ENCODE peak calls at places on chromosomes 3 and 15, in four cellular contexts. N, Y, Z and L are unnamed samples.

GRCh38 chr3:79737530-79737929 is 30.3 kb downstream of the ROBO1 start:
- DNase-seq in N (no peak), Y (no peak), Z (no peak), L (no peak)

GRCh38 chr3:185688808-185689207 is 102.7 kb downstream of the SENP2 start:
- DNase-seq in N (no peak), Y (no peak), Z (no peak), L (peak; percentile 92)

GRCh38 chr3:25585361-25586166 is 79.1 kb downstream of the TOP2B start:
- DNase-seq in N (no peak), Y (no peak), Z (no peak), L (no peak)

GRCh38 chr15:39230205-39230916 is 350.5 kb upstream of the THBS1 start:
- DNase-seq in N (no peak), Y (no peak), Z (no peak), L (no peak)

GRCh38 chr3:185283374-185283935 is 29.6 kb upstream of the EHHADH start:
- DNase-seq in N (no peak), Y (no peak), Z (no peak), L (no peak)

GRCh38 chr3:12963184-12963868 is 109.9 kb downstream of the IQSEC1 start:
- DNase-seq in N (no peak), Y (no peak), Z (no peak), L (no peak)

GRCh38 chr15:49436786-49437185 is 13.7 kb downstream of the FGF7 start:
- DNase-seq in N (no peak), Y (no peak), Z (no peak), L (no peak)

GRCh38 chr15:77637851-77638402 is 5.2 kb upstream of the LINGO1 start:
- DNase-seq in N (no peak), Y (no peak), Z (no peak), L (no peak)

GRCh38 chr15:74384566-74385441 is 17.4 kb upstream of the CYP11A1 start:
- DNase-seq in N (peak; percentile 20), Y (no peak), Z (no peak), L (no peak)

GRCh38 chr3:72663429-72663828 is 184.8 kb downstream of the SHQ1 start:
- DNase-seq in N (no peak), Y (no peak), Z (no peak), L (no peak)

GRCh38 chr3:122560680-122561079 is 3.4 kb downstream of the PARP9 start:
- DNase-seq in N (no peak), Y (peak; percentile 53), Z (no peak), L (peak; percentile 56)

GRCh38 chr3:59115355-59116136 is 65.7 kb upstream of the CFAP20DC start:
- DNase-seq in N (no peak), Y (no peak), Z (no peak), L (no peak)

GRCh38 chr3:57673158-57673557 is 19.7 kb downstream of the DENND6A start:
- DNase-seq in N (no peak), Y (no peak), Z (no peak), L (no peak)

GRCh38 chr15:55108858-55109518 is 87.8 kb downstream of the RSL24D1 start:
- DNase-seq in N (peak; percentile 61), Y (peak; percentile 55), Z (peak; percentile 52), L (peak; percentile 64)

GRCh38 chr15:73010154-73011152 is 41.8 kb upstream of the NEO1 start:
- DNase-seq in N (no peak), Y (no peak), Z (no peak), L (no peak)

GRCh38 chr3:126083138-126083445 is 832 bp downstream of the SLC41A3 start:
- DNase-seq in N (no peak), Y (no peak), Z (no peak), L (no peak)

GRCh38 chr15:75049392-75049791 is 26.0 kb downstream of the PPCDC start:
- DNase-seq in N (peak; percentile 52), Y (peak; percentile 97), Z (peak; percentile 71), L (peak; percentile 95)

GRCh38 chr3:155352900-155353490 is 59.5 kb upstream of the STRIT1 start:
- DNase-seq in N (no peak), Y (no peak), Z (no peak), L (no peak)

GRCh38 chr3:17810759-17811158 is 68.3 kb upstream of the TBC1D5 start:
- DNase-seq in N (no peak), Y (no peak), Z (no peak), L (no peak)

GRCh38 chr3:194577985-194578905 is 55.0 kb downstream of the TMEM44 start:
- DNase-seq in N (no peak), Y (no peak), Z (no peak), L (peak; percentile 71)
- TF ChIP-seq POLR2A in N (no peak), Y (no peak), Z (no peak), L (no peak)

GRCh38 chr3:184040010-184040409 is 8.5 kb downstream of the HTR3D start:
- DNase-seq in N (no peak), Y (no peak), Z (no peak), L (peak; percentile 23)
- TF ChIP-seq CTCF in N (no peak), Y (no peak), Z (no peak), L (peak; percentile 25)

GRCh38 chr3:129185774-129186173 is 2.1 kb upstream of the CNBP start:
- DNase-seq in N (no peak), Y (no peak), Z (no peak), L (no peak)

GRCh38 chr3:129181834-129182233 is 1.9 kb downstream of the CNBP start:
- DNase-seq in N (no peak), Y (no peak), Z (no peak), L (no peak)

GRCh38 chr3:129182390-129183180 is 1.1 kb downstream of the CNBP start:
- DNase-seq in N (no peak), Y (no peak), Z (no peak), L (no peak)

GRCh38 chr3:129184396-129184656 is 630 bp upstream of the CNBP start:
- DNase-seq in N (no peak), Y (peak; percentile 33), Z (peak; percentile 55), L (no peak)

GRCh38 chr3:129183569-129184395 is at the start of gene CNBP:
- DNase-seq in N (peak; percentile 96), Y (peak; percentile 94), Z (peak; percentile 94), L (peak; percentile 92)
- TF ChIP-seq POLR2A in N (peak; percentile 97), Y (peak; percentile 23), Z (peak; percentile 100), L (peak; percentile 99)

GRCh38 chr3:114363554-114364202 is 69.8 kb downstream of the TIGIT start:
- DNase-seq in N (no peak), Y (no peak), Z (no peak), L (peak; percentile 80)

GRCh38 chr3:114364806-114365205 is 71.0 kb downstream of the TIGIT start:
- DNase-seq in N (no peak), Y (no peak), Z (no peak), L (no peak)

GRCh38 chr3:114361391-114361790 is 67.6 kb downstream of the TIGIT start:
- DNase-seq in N (no peak), Y (no peak), Z (no peak), L (no peak)

GRCh38 chr3:114365268-114365667 is 71.4 kb downstream of the TIGIT start:
- DNase-seq in N (no peak), Y (no peak), Z (peak; percentile 70), L (no peak)

GRCh38 chr3:114362815-114363214 is 69.0 kb downstream of the TIGIT start:
- DNase-seq in N (no peak), Y (no peak), Z (no peak), L (no peak)
- TF ChIP-seq CTCF in N (peak; percentile 46), Y (no peak), Z (peak; percentile 42), L (peak; percentile 47)

GRCh38 chr15:100349696-100350433 is 8.1 kb upstream of the ADAMTS17 start:
- DNase-seq in N (peak; percentile 96), Y (peak; percentile 91), Z (peak; percentile 94), L (peak; percentile 97)
- TF ChIP-seq POLR2A in N (peak; percentile 31), Y (no peak), Z (peak; percentile 55), L (peak; percentile 32)

GRCh38 chr15:87656373-87656772 is 600.2 kb downstream of the NTRK3 start:
- DNase-seq in N (no peak), Y (no peak), Z (no peak), L (no peak)

GRCh38 chr15:87661952-87662351 is 594.6 kb downstream of the NTRK3 start:
- DNase-seq in N (no peak), Y (no peak), Z (no peak), L (no peak)

GRCh38 chr15:87661481-87661880 is 595.1 kb downstream of the NTRK3 start:
- DNase-seq in N (no peak), Y (no peak), Z (no peak), L (no peak)

GRCh38 chr15:87662575-87662974 is 594.0 kb downstream of the NTRK3 start:
- DNase-seq in N (no peak), Y (no peak), Z (no peak), L (no peak)

DNA sequence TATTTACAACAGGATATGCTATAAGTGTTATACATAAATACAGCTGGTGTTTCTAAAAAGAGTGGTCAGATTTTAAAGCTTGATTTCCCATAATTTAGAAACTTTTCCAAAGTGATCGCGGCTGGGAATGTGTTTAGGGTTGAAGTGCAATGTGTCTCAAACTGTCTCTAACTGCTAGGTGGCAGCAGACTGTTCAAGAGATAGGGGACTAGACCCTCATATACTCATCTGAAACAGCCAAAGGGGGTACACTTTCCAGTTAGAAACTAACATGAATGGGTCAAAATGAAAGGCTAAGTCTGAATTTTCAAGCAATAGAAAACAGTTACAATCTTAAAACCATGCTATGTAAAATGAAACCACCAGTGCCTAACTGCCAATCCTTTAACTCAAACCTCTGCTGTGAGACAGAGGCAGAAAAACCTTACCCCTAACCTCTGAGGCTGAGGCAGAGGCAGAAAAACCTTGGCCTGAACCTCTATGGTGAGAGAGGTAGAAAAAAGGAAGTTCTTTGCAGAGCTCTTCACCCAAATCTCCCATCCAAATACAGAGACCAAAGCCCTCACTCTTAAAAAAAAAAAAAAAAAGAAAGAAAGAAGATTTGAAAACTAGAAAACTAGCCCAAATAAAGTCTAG is 595.9 kb downstream of the NTRK3 start:
- DNase-seq in N (no peak), Y (no peak), Z (no peak), L (no peak)
- TF ChIP-seq CTCF in N (no peak), Y (no peak), Z (no peak), L (no peak)

GRCh38 chr3:132660056-132660744 is at the start of gene UBA5:
- DNase-seq in N (peak; percentile 77), Y (peak; percentile 72), Z (peak; percentile 58), L (peak; percentile 68)
- TF ChIP-seq POLR2A in N (no peak), Y (no peak), Z (peak; percentile 22), L (no peak)

GRCh38 chr3:46365737-46366524 is 4.8 kb upstream of the CCR5 start:
- DNase-seq in N (no peak), Y (no peak), Z (no peak), L (no peak)
- TF ChIP-seq CTCF in N (no peak), Y (no peak), Z (no peak), L (no peak)